ENCODE peak calls at places on chromosomes 5 and 9, in seven cellular contexts. F, Y, M, H, C, Z and L are unnamed samples.

GRCh38 chr9:19922476-19923118 is 133.8 kb upstream of the SLC24A2 start:
- DNase-seq in Z (no peak), H (no peak), C (peak), M (no peak), Y (no peak), F (peak), L (no peak)

GRCh38 chr9:33524431-33524947 is 438 bp downstream of the ANKRD18B start:
- DNase-seq in M (no peak), H (no peak), Y (peak), F (no peak), C (no peak), Z (no peak), L (no peak)

GRCh38 chr9:22893196-22893843 is 446.7 kb downstream of the DMRTA1 start:
- DNase-seq in Z (no peak), C (no peak), H (no peak), Y (no peak), M (no peak), F (no peak), L (no peak)

GRCh38 chr5:175743676-175744210 is 85.9 kb downstream of the HRH2 start:
- DNase-seq in H (no peak), C (no peak), Z (no peak), M (no peak), Y (no peak), F (no peak), L (no peak)

GRCh38 chr9:125462766-125463384 is 201.2 kb downstream of the GAPVD1 start:
- DNase-seq in Y (no peak), Z (no peak), C (no peak), F (no peak), H (no peak), M (no peak), L (no peak)

GRCh38 chr9:4489562-4489918 is 728 bp upstream of the SLC1A1 start:
- DNase-seq in F (no peak), M (no peak), Z (no peak), C (peak), Y (no peak), H (no peak), L (peak)

GRCh38 chr5:51652980-51653379 is 269.7 kb downstream of the ISL1 start:
- DNase-seq in F (no peak), H (no peak), Z (no peak), Y (no peak), M (no peak), C (no peak), L (no peak)

GRCh38 chr5:39361306-39361705 is 3.0 kb downstream of the C9 start:
- DNase-seq in H (no peak), F (no peak), Z (no peak), M (no peak), C (no peak), Y (no peak), L (no peak)

GRCh38 chr5:3323144-3323543 is 272.5 kb upstream of the IRX1 start:
- DNase-seq in Y (no peak), Z (no peak), H (no peak), F (no peak), C (no peak), M (no peak), L (no peak)

GRCh38 chr5:35036536-35036935 is 11.2 kb downstream of the AGXT2 start:
- DNase-seq in M (no peak), C (no peak), Z (no peak), H (no peak), Y (no peak), F (no peak), L (no peak)

GRCh38 chr5:135545115-135545514 is 9.4 kb upstream of the NEUROG1 start:
- DNase-seq in Z (no peak), H (no peak), Y (no peak), M (no peak), C (no peak), F (no peak), L (no peak)

GRCh38 chr9:122217640-122218039 is 11.1 kb downstream of the LHX6 start:
- DNase-seq in H (no peak), C (no peak), Z (no peak), Y (no peak), F (no peak), M (no peak), L (no peak)

GRCh38 chr5:90940227-90940995 is 381.8 kb downstream of the ADGRV1 start:
- DNase-seq in Y (peak), C (peak), M (no peak), F (no peak), Z (no peak), H (no peak), L (no peak)

GRCh38 chr9:88947581-88948573 is 43.4 kb upstream of the S1PR3 start:
- DNase-seq in F (peak), Y (no peak), C (no peak), M (no peak), H (no peak), Z (no peak), L (no peak)

GRCh38 chr9:109409998-109410397 is 88.1 kb downstream of the PTPN3 start:
- DNase-seq in C (no peak), F (no peak), M (no peak), Y (peak), H (no peak), Z (no peak), L (no peak)

GRCh38 chr5:55897905-55898304 is 46.7 kb downstream of the IL31RA start:
- DNase-seq in C (no peak), M (no peak), Y (no peak), F (peak), H (peak), Z (no peak), L (peak)

GRCh38 chr9:77194423-77194822 is 17.1 kb downstream of the VPS13A start:
- DNase-seq in M (no peak), F (no peak), Y (no peak), H (no peak), C (no peak), Z (no peak), L (no peak)

GRCh38 chr5:206927-207536 is 10.9 kb downstream of the CCDC127 start:
- DNase-seq in C (no peak), F (no peak), M (no peak), H (no peak), Y (no peak), Z (no peak), L (no peak)

GRCh38 chr5:96963267-96963666 is 27.4 kb downstream of the LNPEP start:
- DNase-seq in F (no peak), Y (peak), C (no peak), M (peak), H (peak), Z (no peak), L (peak)

GRCh38 chr5:169701910-169702451 is 64.9 kb downstream of the DOCK2 start:
- DNase-seq in H (no peak), M (no peak), Y (no peak), Z (no peak), F (no peak), C (peak), L (no peak)

GRCh38 chr5:79202076-79202475 is 33.9 kb upstream of the JMY start:
- DNase-seq in Y (no peak), H (no peak), Z (no peak), M (no peak), F (no peak), C (no peak), L (no peak)

GRCh38 chr5:87327998-87328397 is 60.3 kb downstream of the RASA1 start:
- DNase-seq in H (no peak), Y (no peak), Z (no peak), F (no peak), C (no peak), M (no peak), L (no peak)

GRCh38 chr5:135729582-135729879 is 104.9 kb upstream of the SLC25A48 start:
- DNase-seq in C (no peak), F (no peak), M (no peak), Y (no peak), H (no peak), Z (no peak), L (no peak)

GRCh38 chr5:145906401-145906800 is 30.0 kb upstream of the SH3RF2 start:
- DNase-seq in F (no peak), Y (no peak), Z (no peak), M (no peak), H (no peak), C (no peak), L (no peak)

GRCh38 chr5:107213025-107213424 is 457.7 kb downstream of the EFNA5 start:
- DNase-seq in Z (no peak), C (no peak), F (no peak), H (no peak), M (no peak), Y (no peak), L (peak)

GRCh38 chr5:104472811-104473210 is 910.2 kb upstream of the NUDT12 start:
- DNase-seq in M (no peak), Z (no peak), F (no peak), C (no peak), H (no peak), Y (no peak), L (no peak)

GRCh38 chr9:107866912-107867311 is 377.3 kb upstream of the KLF4 start:
- DNase-seq in F (no peak), M (no peak), C (no peak), Y (no peak), H (no peak), Z (no peak), L (no peak)

GRCh38 chr5:176846335-176847140 is 36.2 kb downstream of the UNC5A start:
- DNase-seq in M (no peak), Y (no peak), Z (no peak), C (no peak), H (no peak), F (no peak), L (no peak)

GRCh38 chr5:52727568-52727967 is 60.1 kb upstream of the ITGA1 start:
- DNase-seq in Z (no peak), H (no peak), C (no peak), M (no peak), Y (no peak), F (peak), L (no peak)

GRCh38 chr9:137892424-137893191 is 15.0 kb downstream of the CACNA1B start:
- DNase-seq in Y (no peak), F (no peak), Z (no peak), C (no peak), M (no peak), H (no peak), L (no peak)

GRCh38 chr5:136057401-136057951 is 28.7 kb downstream of the TGFBI start:
- DNase-seq in M (no peak), H (no peak), Y (no peak), F (no peak), C (no peak), Z (no peak), L (no peak)

GRCh38 chr5:80318212-80318611 is 1.6 kb upstream of the SPZ1 start:
- DNase-seq in Y (no peak), Z (no peak), C (no peak), H (no peak), F (peak), M (no peak), L (no peak)

GRCh38 chr5:109961755-109962154 is 272.0 kb downstream of the MAN2A1 start:
- DNase-seq in Z (no peak), C (no peak), M (no peak), Y (no peak), H (no peak), F (no peak), L (no peak)

GRCh38 chr9:109331353-109331752 is 10.5 kb upstream of the EPB41L4B start:
- DNase-seq in M (no peak), Y (no peak), F (no peak), C (no peak), H (peak), Z (no peak), L (peak)

GRCh38 chr9:94885854-94886447 is 159.5 kb downstream of the AOPEP start:
- DNase-seq in C (no peak), H (no peak), M (no peak), F (no peak), Y (no peak), Z (no peak), L (no peak)

GRCh38 chr9:22463205-22463604 is 16.6 kb downstream of the DMRTA1 start:
- DNase-seq in F (no peak), C (no peak), M (no peak), H (no peak), Z (no peak), Y (no peak), L (no peak)